ENCODE peak calls at places on chromosome 4, in nine cellular contexts. G is HCT116, W is breast epithelium, B is endothelial cell of umbilical vein, D is transverse colon, Z is sigmoid colon, Q is SK-N-SH, K is suprapubic skin, H is GM23338. L is an unnamed sample. For H3K4me1, the result is how much of the 10 kb centered on the place peaks cover.

GRCh38 chr4:6907658-6908191 is 1.9 kb upstream of the TBC1D14 start:
- DNase-seq in B (peak), H (peak), K (peak), Q (peak), Z (peak), W (no peak), D (peak), G (peak), L (no peak)

GRCh38 chr4:87521757-87522374 is 7.3 kb downstream of the SPARCL1 start:
- DNase-seq in B (no peak), K (no peak), Z (no peak), Q (no peak), H (no peak), D (no peak), G (peak), W (no peak), L (no peak)

GRCh38 chr4:172813359-172813923 is 355.2 kb upstream of the GALNT7 start:
- DNase-seq in K (no peak), G (no peak), B (no peak), Q (no peak), W (no peak), Z (no peak), H (no peak), D (no peak), L (no peak)

GRCh38 chr4:13956947-13957346 is 329.4 kb upstream of the BOD1L1 start:
- DNase-seq in K (no peak), Q (no peak), W (no peak), B (no peak), Z (no peak), G (no peak), H (no peak), D (no peak), L (no peak)

GRCh38 chr4:113979157-113979972 is at the start of gene ARSJ:
- DNase-seq in G (peak), D (peak), B (peak), W (peak), Z (peak), K (peak), H (peak), Q (peak), L (no peak)

GRCh38 chr4:53497446-53498069 is 93.7 kb downstream of the LNX1 start:
- DNase-seq in D (no peak), Q (no peak), K (peak), G (no peak), W (no peak), Z (peak), B (no peak), H (peak), L (no peak)

GRCh38 chr4:41505161-41505653 is 32.8 kb upstream of the LIMCH1 start:
- DNase-seq in Z (no peak), Q (peak), D (no peak), W (peak), G (no peak), B (peak), H (no peak), K (no peak), L (no peak)

GRCh38 chr4:47061435-47061834 is 30.1 kb downstream of the GABRB1 start:
- DNase-seq in Q (no peak), H (no peak), G (no peak), W (no peak), K (no peak), Z (no peak), B (no peak), D (no peak), L (no peak)

GRCh38 chr4:110636677-110637407 is 14.0 kb upstream of the PITX2 start:
- DNase-seq in B (no peak), W (no peak), D (peak), K (no peak), Q (no peak), Z (no peak), H (peak), G (peak), L (no peak)

GRCh38 chr4:138757432-138757831 is 258.1 kb upstream of the NOCT start:
- DNase-seq in K (no peak), B (no peak), W (no peak), G (no peak), H (no peak), Z (no peak), D (no peak), Q (no peak), L (no peak)
- TF ChIP-seq POLR2AphosphoS5 in K (no peak), B (no peak), W (no peak), G (no peak), H (no peak), Z (no peak), D (no peak), Q (no peak), L (no peak)

DNA sequence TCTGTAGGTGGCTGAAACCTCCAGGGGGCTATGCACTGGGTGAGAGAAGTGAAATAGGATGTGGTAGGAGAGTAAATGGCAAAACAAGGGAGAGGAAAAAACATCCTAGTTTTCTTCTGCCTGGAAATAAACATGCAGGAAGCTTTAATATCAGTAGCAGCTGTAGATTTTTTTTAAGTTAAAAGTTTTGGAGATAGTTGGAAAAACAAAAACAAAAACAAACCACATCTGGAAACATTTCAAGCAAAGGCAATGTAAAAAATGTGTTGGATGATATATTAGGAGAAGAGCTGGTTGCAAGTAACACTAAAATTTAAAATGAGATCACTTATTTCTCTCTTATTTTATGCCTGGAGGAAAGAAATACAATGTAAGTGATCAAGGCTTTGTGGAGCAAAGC is 388.0 kb downstream of the SPRY1 start:
- DNase-seq in Z (no peak), H (no peak), Q (no peak), G (no peak), D (no peak), B (no peak), W (no peak), K (no peak), L (no peak)
- H3K4me1 ChIP-seq in Z (under half), H (under half), Q (under half), G (under half), D (under half), B (under half), W (under half), K (under half), L (under half)

DNA sequence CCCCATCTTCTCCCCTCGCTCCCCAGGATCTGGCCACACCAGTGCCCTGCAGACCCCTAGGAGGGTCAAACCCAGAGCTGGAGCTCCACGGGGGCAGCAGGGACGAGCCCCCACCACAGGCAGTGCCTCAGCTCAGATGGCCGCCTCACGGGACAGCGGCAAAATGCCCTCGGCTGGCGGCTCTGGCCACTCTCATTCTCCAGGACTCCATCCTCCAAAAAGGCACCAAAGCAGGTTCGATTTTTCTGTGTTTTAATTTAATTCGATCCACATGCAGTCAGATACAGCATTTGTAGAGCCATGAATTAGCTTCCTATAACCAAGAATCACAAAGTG is 8.3 kb downstream of the FAM53A start:
- DNase-seq in K (no peak), Z (no peak), W (no peak), H (no peak), G (no peak), Q (no peak), D (no peak), B (no peak), L (no peak)
- H3K4me3 ChIP-seq in K (no peak), Z (no peak), W (no peak), H (no peak), G (no peak), Q (no peak), D (no peak), B (no peak), L (no peak)

GRCh38 chr4:128454281-128455075 is 166.9 kb upstream of the PGRMC2 start:
- DNase-seq in D (peak), K (peak), H (peak), W (peak), Q (peak), B (peak), G (peak), Z (peak), L (peak)
- TF ChIP-seq POLR2AphosphoS5 in D (peak), K (no peak), H (no peak), W (peak), Q (peak), B (peak), G (peak), Z (peak), L (peak)

GRCh38 chr4:140718240-140718639 is 37.9 kb downstream of the TBC1D9 start:
- DNase-seq in D (no peak), G (no peak), B (peak), Q (no peak), Z (no peak), W (no peak), K (no peak), H (no peak), L (no peak)
- H3K4me1 ChIP-seq in D (under half), G (under half), B (under half), Q (under half), Z (under half), W (under half), K (under half), H (under half), L (under half)

DNA sequence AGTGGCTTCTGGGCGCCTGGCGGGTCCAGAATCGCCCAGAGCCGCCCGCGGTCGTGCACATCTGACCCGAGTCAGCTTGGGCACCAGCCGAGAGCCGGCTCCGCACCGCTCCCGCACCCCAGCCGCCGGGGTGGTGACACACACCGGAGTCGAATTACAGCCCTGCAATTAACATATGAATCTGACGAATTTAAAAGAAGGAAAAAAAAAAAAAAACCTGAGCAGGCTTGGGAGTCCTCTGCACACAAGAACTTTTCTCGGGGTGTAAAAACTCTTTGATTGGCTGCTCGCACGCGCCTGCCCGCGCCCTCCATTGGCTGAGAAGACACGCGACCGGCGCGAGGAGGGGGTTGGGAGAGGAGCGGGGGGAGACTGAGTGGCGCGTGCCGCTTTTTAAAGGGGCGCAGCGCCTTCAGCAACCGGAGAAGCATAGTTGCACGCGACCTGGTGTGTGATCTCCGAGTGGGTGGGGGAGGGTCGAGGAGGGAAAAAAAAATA is at the start of gene ATOH1:
- DNase-seq in K (no peak), H (peak), Z (no peak), W (no peak), B (no peak), G (peak), Q (peak), D (peak), L (no peak)
- H3K4me3 ChIP-seq in K (peak), H (peak), Z (peak), W (peak), B (no peak), G (peak), Q (peak), D (peak), L (peak)

GRCh38 chr4:166318810-166319525 is 445.9 kb downstream of the TLL1 start:
- DNase-seq in Z (no peak), W (no peak), K (no peak), G (no peak), D (no peak), Q (no peak), H (no peak), B (no peak), L (no peak)

GRCh38 chr4:166324321-166324720 is 451.3 kb downstream of the TLL1 start:
- DNase-seq in B (peak), H (peak), Z (no peak), D (peak), G (peak), Q (peak), W (no peak), K (no peak), L (no peak)

DNA sequence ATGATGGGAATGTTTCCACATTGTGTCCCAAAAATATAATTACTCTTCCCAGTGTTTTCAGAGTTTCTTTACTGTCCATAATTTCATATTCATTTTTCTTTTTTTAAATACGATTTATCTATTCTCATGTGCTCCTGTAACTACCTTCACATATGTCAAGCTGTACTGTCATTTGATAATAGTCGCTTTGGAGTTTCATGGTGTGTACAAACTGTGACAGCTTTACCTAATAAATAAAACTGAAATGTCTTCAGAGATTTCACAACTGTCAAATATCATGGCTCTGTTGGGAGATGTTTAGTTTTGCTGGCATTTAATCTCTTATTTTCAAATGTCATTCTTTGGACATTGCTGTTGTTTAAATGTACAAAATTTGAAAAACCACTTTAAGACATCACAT is 450.2 kb downstream of the TLL1 start:
- DNase-seq in G (no peak), Z (no peak), K (no peak), D (no peak), Q (no peak), W (no peak), B (no peak), H (no peak), L (no peak)
- TF ChIP-seq POLR2AphosphoS5 in G (no peak), Z (no peak), K (no peak), D (no peak), Q (no peak), W (no peak), B (no peak), H (no peak), L (no peak)

GRCh38 chr4:186757696-186758330 is 34.2 kb upstream of the FAT1 start:
- DNase-seq in Z (no peak), D (no peak), Q (no peak), K (no peak), G (no peak), W (no peak), H (no peak), B (no peak), L (no peak)
- H3K4me1 ChIP-seq in Z (under half), D (under half), Q (under half), K (under half), G (under half), W (under half), H (under half), B (under half), L (under half)